ENCODE peak calls at places on chromosome 6, in ten cellular contexts. K, D, X, Q, I, M, V, A, J and P are unnamed samples.
A peak's percentile ranks its signal among the peaks of the same experiment; 100 is the strongest.

GRCh38 chr6:131004387-131004755 is 58.7 kb downstream of the EPB41L2 start:
- DNase-seq in X (no peak), K (no peak), A (no peak), J (no peak), Q (no peak), V (no peak), M (no peak), I (no peak), D (no peak), P (no peak)

GRCh38 chr6:155219858-155220301 is 43.9 kb upstream of the CLDN20 start:
- DNase-seq in I (no peak), A (no peak), D (no peak), K (peak; percentile 20), X (no peak), J (no peak), M (no peak), Q (no peak), V (no peak), P (no peak)

GRCh38 chr6:31794866-31795615 is 511 bp downstream of the VARS1 start:
- DNase-seq in K (peak; percentile 63), I (no peak), D (no peak), M (no peak), A (no peak), V (no peak), X (no peak), J (no peak), Q (peak; percentile 5), P (no peak)

GRCh38 chr6:106886444-106886843 is 88.1 kb downstream of the CD24 start:
- DNase-seq in V (no peak), K (no peak), D (no peak), I (no peak), A (no peak), Q (no peak), J (no peak), X (no peak), M (no peak), P (no peak)

GRCh38 chr6:134873500-134874388 is 76.2 kb downstream of the ALDH8A1 start:
- DNase-seq in A (no peak), X (no peak), Q (no peak), M (no peak), V (no peak), K (no peak), J (no peak), I (no peak), D (no peak), P (no peak)

GRCh38 chr6:17349437-17349836 is 44.0 kb upstream of the CAP2 start:
- DNase-seq in D (no peak), K (no peak), X (no peak), V (no peak), J (no peak), I (no peak), Q (peak; percentile 6), M (no peak), A (no peak), P (no peak)

GRCh38 chr6:46453221-46453620 is 38.0 kb downstream of the RCAN2 start:
- DNase-seq in Q (no peak), K (no peak), I (no peak), X (no peak), M (no peak), D (no peak), A (no peak), V (no peak), J (no peak), P (no peak)

GRCh38 chr6:41072836-41073202 is at the start of gene NFYA:
- DNase-seq in X (peak; percentile 100), D (peak; percentile 100), M (peak; percentile 59), V (peak; percentile 99), A (peak; percentile 100), K (peak; percentile 100), I (no peak), J (peak; percentile 100), Q (no peak), P (no peak)

GRCh38 chr6:114115659-114116058 is 144.7 kb upstream of the HDAC2 start:
- DNase-seq in V (no peak), K (no peak), X (no peak), A (no peak), I (no peak), M (no peak), J (no peak), Q (no peak), D (no peak), P (no peak)